ENCODE peak calls at places on chromosomes 2 and 18, in eight cellular contexts. P is fibroblast of lung, H is K562, R is astrocyte, L is HCT116, I is PC-3, E is mammary epithelial cell, O is IMR-90. U is an unnamed sample.

GRCh38 chr2:120949027-120949956 is 213.6 kb downstream of the GLI2 start:
- DNase-seq in P (no peak), H (peak; percentile 33), R (no peak), L (no peak), I (peak; percentile 29), E (no peak), O (no peak), U (no peak)

GRCh38 chr2:24083567-24084385 is 858 bp downstream of the TP53I3 start:
- DNase-seq in P (peak; percentile 88), H (peak; percentile 66), R (peak; percentile 76), L (peak; percentile 76), I (peak; percentile 65), E (peak; percentile 94), O (peak; percentile 79), U (peak; percentile 91)

GRCh38 chr2:29063646-29064372 is 10.5 kb downstream of the PCARE start:
- DNase-seq in P (peak; percentile 83), H (no peak), R (peak; percentile 75), L (no peak), I (no peak), E (no peak), O (peak; percentile 68), U (peak; percentile 68)

GRCh38 chr18:66757946-66758345 is 154.1 kb upstream of the CDH19 start:
- DNase-seq in P (no peak), H (no peak), R (peak; percentile 39), L (no peak), I (no peak), E (no peak), O (no peak), U (no peak)

GRCh38 chr18:74353169-74353775 is 37.6 kb downstream of the C18orf63 start:
- DNase-seq in P (peak; percentile 75), H (peak; percentile 4), R (peak; percentile 41), L (peak; percentile 29), I (peak; percentile 73), E (peak; percentile 51), O (peak; percentile 74), U (peak; percentile 76)

GRCh38 chr2:170829016-170829415 is 12.3 kb downstream of the GAD1 start:
- DNase-seq in P (no peak), H (no peak), R (no peak), L (no peak), I (no peak), E (no peak), O (no peak), U (no peak)

GRCh38 chr2:33298233-33298632 is 178.2 kb upstream of the RASGRP3 start:
- DNase-seq in P (no peak), H (peak; percentile 44), R (peak; percentile 96), L (no peak), I (peak; percentile 45), E (peak; percentile 35), O (peak; percentile 79), U (no peak)

GRCh38 chr2:16861154-16861929 is 195.7 kb upstream of the CYRIA start:
- DNase-seq in P (peak; percentile 10), H (no peak), R (peak; percentile 79), L (no peak), I (no peak), E (peak; percentile 67), O (no peak), U (no peak)

GRCh38 chr2:118902279-118903028 is 39.5 kb upstream of the MARCO start:
- DNase-seq in P (no peak), H (no peak), R (no peak), L (no peak), I (peak; percentile 22), E (no peak), O (no peak), U (no peak)

GRCh38 chr2:218002103-218002502 is 692 bp downstream of the TNS1 start:
- DNase-seq in P (no peak), H (no peak), R (no peak), L (no peak), I (no peak), E (no peak), O (no peak), U (no peak)

GRCh38 chr18:73118121-73118816 is 250.5 kb upstream of the NETO1 start:
- DNase-seq in P (peak; percentile 5), H (no peak), R (peak; percentile 70), L (no peak), I (peak; percentile 79), E (peak; percentile 67), O (peak; percentile 72), U (no peak)

GRCh38 chr18:43277164-43277600 is at the start of gene SYT4:
- DNase-seq in P (peak; percentile 68), H (no peak), R (peak; percentile 62), L (no peak), I (peak; percentile 7), E (peak; percentile 42), O (peak; percentile 7), U (peak; percentile 88)

GRCh38 chr2:214649440-214650205 is 159.9 kb downstream of the BARD1 start:
- DNase-seq in P (no peak), H (no peak), R (peak; percentile 78), L (no peak), I (peak; percentile 22), E (peak; percentile 37), O (peak; percentile 69), U (no peak)

GRCh38 chr18:9575558-9575957 is 38.8 kb downstream of the PPP4R1 start:
- DNase-seq in P (peak; percentile 99), H (peak; percentile 70), R (peak; percentile 91), L (peak; percentile 89), I (peak; percentile 95), E (peak; percentile 74), O (peak; percentile 98), U (peak; percentile 73)

GRCh38 chr2:67066782-67067181 is 330.4 kb upstream of the ETAA1 start:
- DNase-seq in P (no peak), H (no peak), R (no peak), L (no peak), I (no peak), E (no peak), O (no peak), U (no peak)

GRCh38 chr18:8982416-8983183 is 119.9 kb upstream of the NDUFV2 start:
- DNase-seq in P (peak; percentile 73), H (no peak), R (peak; percentile 84), L (peak; percentile 63), I (peak; percentile 86), E (peak; percentile 54), O (peak; percentile 74), U (peak; percentile 69)

GRCh38 chr2:28649481-28650260 is 102.0 kb upstream of the PPP1CB start:
- DNase-seq in P (no peak), H (no peak), R (no peak), L (peak; percentile 60), I (peak; percentile 84), E (peak; percentile 72), O (peak; percentile 58), U (no peak)

GRCh38 chr2:241308832-241309500 is 6.5 kb downstream of the HDLBP start:
- DNase-seq in P (no peak), H (no peak), R (no peak), L (no peak), I (no peak), E (no peak), O (no peak), U (no peak)
- H3K9ac ChIP-seq in P (no peak overlapping the region), H (peak overlapping the region; percentile 61), R (no peak overlapping the region), L (no peak overlapping the region), I (no peak overlapping the region), E (no peak overlapping the region), O (no peak overlapping the region), U (peak overlapping the region; percentile 14)

GRCh38 chr18:55316615-55317184 is 271.3 kb downstream of the TCF4 start:
- DNase-seq in P (no peak), H (no peak), R (no peak), L (no peak), I (no peak), E (no peak), O (no peak), U (no peak)
- H3K4me3 ChIP-seq in P (no peak overlapping the region), H (no peak overlapping the region), R (no peak overlapping the region), L (no peak overlapping the region), I (no peak overlapping the region), E (no peak overlapping the region), O (no peak overlapping the region), U (no peak overlapping the region)

GRCh38 chr2:74425523-74425922 is 4.0 kb downstream of the WDR54 start:
- DNase-seq in P (no peak), H (no peak), R (no peak), L (no peak), I (no peak), E (peak; percentile 99), O (no peak), U (no peak)

GRCh38 chr2:74428675-74429074 is 7.1 kb downstream of the WDR54 start:
- DNase-seq in P (no peak), H (no peak), R (no peak), L (no peak), I (no peak), E (no peak), O (no peak), U (no peak)

GRCh38 chr2:74429487-74430451 is 8.2 kb downstream of the WDR54 start:
- DNase-seq in P (no peak), H (no peak), R (no peak), L (no peak), I (no peak), E (no peak), O (no peak), U (no peak)

GRCh38 chr2:74426181-74426758 is 4.7 kb downstream of the WDR54 start:
- DNase-seq in P (no peak), H (peak; percentile 39), R (no peak), L (no peak), I (no peak), E (no peak), O (no peak), U (no peak)

DNA sequence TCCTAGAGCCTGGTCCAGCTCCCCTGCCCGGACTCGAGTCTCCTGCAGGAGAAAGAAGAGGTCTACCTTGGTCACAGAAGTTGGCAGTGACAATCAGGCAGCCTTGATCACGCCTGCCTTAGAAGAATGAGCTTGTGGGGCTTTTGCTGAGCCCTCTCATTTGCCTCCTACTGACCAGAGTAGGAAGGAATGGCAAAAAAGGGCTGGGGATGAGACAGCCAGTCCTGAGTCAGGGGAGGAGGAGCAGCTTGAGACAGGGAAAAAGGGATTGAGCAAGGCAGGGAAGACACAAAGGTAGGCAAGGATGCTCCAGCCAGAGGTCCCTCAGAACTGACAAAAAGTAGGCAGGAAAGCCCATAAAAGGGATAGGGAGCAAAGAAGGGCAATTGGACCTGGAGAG is 6.0 kb downstream of the WDR54 start:
- DNase-seq in P (no peak), H (no peak), R (no peak), L (no peak), I (no peak), E (peak; percentile 59), O (peak; percentile 25), U (no peak)
- TF ChIP-seq CTCF in P (no peak), H (no peak), R (no peak), L (no peak), I (no peak), E (no peak), O (no peak), U (no peak)

GRCh38 chr2:158486970-158487325 is 30.2 kb downstream of the PKP4 start:
- DNase-seq in P (no peak), H (no peak), R (peak; percentile 61), L (no peak), I (peak; percentile 42), E (peak; percentile 46), O (peak; percentile 60), U (no peak)

GRCh38 chr2:158489366-158490112 is 32.8 kb downstream of the PKP4 start:
- DNase-seq in P (no peak), H (no peak), R (no peak), L (no peak), I (no peak), E (no peak), O (no peak), U (peak; percentile 34)

GRCh38 chr2:158486150-158486969 is 29.6 kb downstream of the PKP4 start:
- DNase-seq in P (no peak), H (no peak), R (no peak), L (no peak), I (no peak), E (no peak), O (peak; percentile 5), U (no peak)

GRCh38 chr2:158488442-158489216 is 31.9 kb downstream of the PKP4 start:
- DNase-seq in P (peak; percentile 32), H (no peak), R (no peak), L (no peak), I (no peak), E (no peak), O (no peak), U (no peak)

GRCh38 chr2:158487419-158487818 is 30.7 kb downstream of the PKP4 start:
- DNase-seq in P (peak; percentile 91), H (no peak), R (peak; percentile 72), L (no peak), I (no peak), E (no peak), O (peak; percentile 85), U (no peak)
- H3K9ac ChIP-seq in P (no peak overlapping the region), H (no peak overlapping the region), R (no peak overlapping the region), L (no peak overlapping the region), I (no peak overlapping the region), E (no peak overlapping the region), O (no peak overlapping the region), U (no peak overlapping the region)

U was measured in neural progenitor cell.